ENCODE peak calls at places on chromosome 11, in four cellular contexts. W is epithelial cell of proximal tubule, B is GM20000, I is HFFc6. G is an unnamed sample.

GRCh38 chr11:77179681-77180080 is 51.6 kb downstream of the MYO7A start:
- DNase-seq in W (no peak), B (no peak), I (no peak), G (no peak)

GRCh38 chr11:44939673-44940072 is 11.0 kb downstream of the TP53I11 start:
- DNase-seq in W (no peak), B (no peak), I (no peak), G (no peak)

GRCh38 chr11:117089685-117090084 is 8.5 kb downstream of the SIK3 start:
- DNase-seq in W (no peak), B (no peak), I (no peak), G (no peak)

GRCh38 chr11:358129-358805 is 11.0 kb upstream of the B4GALNT4 start:
- DNase-seq in W (no peak), B (no peak), I (no peak), G (no peak)

GRCh38 chr11:46122955-46123354 is 1.7 kb upstream of the PHF21A start:
- DNase-seq in W (no peak), B (no peak), I (peak; percentile 23), G (no peak)

GRCh38 chr11:126790550-126790981 is 210.0 kb downstream of the KIRREL3 start:
- DNase-seq in W (peak; percentile 75), B (no peak), I (peak; percentile 93), G (no peak)

GRCh38 chr11:14190992-14191773 is 167.8 kb downstream of the RRAS2 start:
- DNase-seq in W (no peak), B (no peak), I (no peak), G (no peak)

GRCh38 chr11:746289-747175 is 732 bp upstream of the TALDO1 start:
- DNase-seq in W (no peak), B (no peak), I (no peak), G (peak; percentile 56)

GRCh38 chr11:108648528-108648885 is 16.4 kb upstream of the DDX10 start:
- DNase-seq in W (no peak), B (no peak), I (no peak), G (no peak)

GRCh38 chr11:85475637-85476517 is 151.3 kb downstream of the DLG2 start:
- DNase-seq in W (no peak), B (no peak), I (no peak), G (no peak)

GRCh38 chr11:65743928-65744698 is 23.5 kb upstream of the RNASEH2C start:
- DNase-seq in W (no peak), B (no peak), I (no peak), G (no peak)

GRCh38 chr11:7639643-7640025 is 33.7 kb downstream of the CYB5R2 start:
- DNase-seq in W (no peak), B (no peak), I (no peak), G (no peak)

GRCh38 chr11:44904261-44905080 is 46.2 kb downstream of the TP53I11 start:
- DNase-seq in W (no peak), B (no peak), I (no peak), G (no peak)

GRCh38 chr11:60378359-60378758 is at the start of gene MS4A7:
- DNase-seq in W (no peak), B (peak; percentile 69), I (no peak), G (peak; percentile 65)

GRCh38 chr11:61609970-61610347 is 29.1 kb upstream of the SYT7 start:
- DNase-seq in W (no peak), B (no peak), I (no peak), G (no peak)

GRCh38 chr11:30174265-30175022 is 56.4 kb upstream of the FSHB start:
- DNase-seq in W (no peak), B (no peak), I (no peak), G (no peak)
- TF ChIP-seq CTCF in W (no peak), B (no peak), I (no peak), G (no peak)

DNA sequence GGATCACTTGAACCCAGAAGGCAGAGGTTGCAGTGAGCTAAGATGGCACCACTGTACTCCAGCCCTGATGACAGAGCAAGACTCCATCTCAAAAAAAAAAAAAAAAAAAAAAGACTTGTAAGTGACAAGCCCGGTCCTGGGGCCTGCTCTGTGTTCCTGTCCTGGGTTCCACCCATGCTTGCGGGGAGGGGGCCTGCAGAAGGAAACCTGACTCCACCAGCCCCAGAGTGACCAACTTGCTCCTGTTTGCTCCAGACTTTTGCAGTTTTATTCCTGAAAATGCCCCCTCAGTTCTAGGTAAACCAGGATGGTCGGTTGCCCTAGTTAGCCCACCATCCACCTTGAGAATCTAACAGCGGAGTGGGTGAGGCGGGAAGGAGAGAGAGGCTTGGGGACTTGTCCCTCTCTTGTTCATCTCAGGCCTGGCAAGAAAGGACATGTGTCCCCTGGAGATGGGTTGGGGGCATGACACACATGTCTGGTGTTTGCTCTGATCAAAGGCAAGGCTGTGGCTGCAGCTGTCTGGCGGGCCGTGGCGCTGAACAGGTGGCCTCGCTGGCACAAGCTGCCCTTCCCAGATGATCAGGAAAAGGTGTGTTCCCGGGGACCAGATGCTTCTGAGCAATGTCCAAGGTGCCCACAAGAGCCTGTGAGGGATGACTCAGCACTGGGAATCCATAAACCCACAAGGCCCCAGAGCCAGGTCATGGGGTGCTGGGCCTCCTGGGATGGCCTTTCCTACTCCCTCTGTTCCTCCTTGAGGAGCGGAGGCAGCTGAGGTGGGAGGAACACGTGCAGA is 9.9 kb upstream of the LRP5 start:
- DNase-seq in W (no peak), B (no peak), I (peak; percentile 37), G (no peak)
- TF ChIP-seq CTCF in W (no peak), B (no peak), I (no peak), G (no peak)

GRCh38 chr11:98068251-98068650 is 952.5 kb upstream of the CNTN5 start:
- DNase-seq in W (no peak), B (no peak), I (no peak), G (no peak)

GRCh38 chr11:98069861-98070260 is 950.9 kb upstream of the CNTN5 start:
- DNase-seq in W (no peak), B (no peak), I (no peak), G (no peak)
- TF ChIP-seq CTCF in W (no peak), B (no peak), I (no peak), G (no peak)

DNA sequence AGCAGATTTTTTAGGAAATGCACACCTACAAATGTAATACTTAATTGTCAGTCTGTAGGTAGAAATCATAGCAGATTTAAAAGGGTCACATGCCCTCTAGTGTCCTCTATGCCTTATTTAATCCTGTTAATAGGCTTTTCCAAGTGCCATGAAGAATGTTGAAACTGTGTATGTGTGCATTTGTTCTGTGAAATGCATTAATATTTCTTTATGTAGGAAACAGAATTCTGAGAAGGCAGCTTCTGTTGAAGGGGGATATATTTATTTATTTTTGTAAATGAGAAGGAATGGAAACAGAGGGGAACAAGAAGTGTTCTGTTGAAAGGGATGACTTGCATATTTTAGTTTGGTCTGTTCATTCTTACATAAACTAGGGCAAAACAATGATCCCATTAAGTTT is 51.0 kb downstream of the SVIP start:
- DNase-seq in W (no peak), B (no peak), I (no peak), G (no peak)
- TF ChIP-seq CTCF in W (peak; percentile 14), B (no peak), I (no peak), G (peak; percentile 31)

G was measured in GM13977.